ENCODE peak calls at places on chromosomes 6 and 20, in eight cellular contexts. X is stomach, H is breast epithelium, C is heart left ventricle, P is IMR-90, S is Peyer's patch, G is uterus, R is body of pancreas. U is an unnamed sample.

GRCh38 chr6:41092421-41093140 is 19.8 kb downstream of the NFYA start:
- DNase-seq in X (no peak), H (no peak), C (no peak), P (peak; percentile 37), S (no peak), G (no peak), R (no peak), U (no peak)

GRCh38 chr6:99940582-99940981 is 53.4 kb downstream of the MCHR2 start:
- DNase-seq in X (no peak), H (no peak), C (no peak), P (no peak), S (no peak), G (no peak), R (no peak), U (no peak)

GRCh38 chr6:3125832-3126231 is 7.3 kb downstream of the BPHL start:
- DNase-seq in X (no peak), H (no peak), C (no peak), P (no peak), S (no peak), G (no peak), R (no peak), U (no peak)

GRCh38 chr20:23435675-23436539 is 3.6 kb upstream of the CSTL1 start:
- DNase-seq in X (peak; percentile 89), H (no peak), C (no peak), P (no peak), S (no peak), G (no peak), R (peak; percentile 79), U (peak; percentile 88)

GRCh38 chr6:9789201-9789600 is 625.7 kb downstream of the TFAP2A start:
- DNase-seq in X (no peak), H (no peak), C (no peak), P (peak; percentile 66), S (no peak), G (no peak), R (no peak), U (no peak)

GRCh38 chr6:53335224-53335994 is 13.3 kb downstream of the ELOVL5 start:
- DNase-seq in X (peak; percentile 40), H (no peak), C (peak; percentile 13), P (no peak), S (peak; percentile 93), G (no peak), R (no peak), U (no peak)

GRCh38 chr6:20644667-20645370 is 110.6 kb downstream of the CDKAL1 start:
- DNase-seq in X (no peak), H (no peak), C (no peak), P (peak; percentile 57), S (no peak), G (no peak), R (no peak), U (no peak)

GRCh38 chr6:141539617-141540016 is 593.1 kb upstream of the GJE1 start:
- DNase-seq in X (no peak), H (no peak), C (no peak), P (peak; percentile 49), S (no peak), G (no peak), R (no peak), U (no peak)

GRCh38 chr6:161415302-161415855 is 141.5 kb upstream of the AGPAT4 start:
- DNase-seq in X (no peak), H (no peak), C (no peak), P (no peak), S (no peak), G (no peak), R (peak; percentile 23), U (no peak)

GRCh38 chr20:20364016-20364746 is 3.7 kb upstream of the INSM1 start:
- DNase-seq in X (no peak), H (no peak), C (no peak), P (no peak), S (no peak), G (no peak), R (no peak), U (no peak)

GRCh38 chr20:1327241-1327653 is 1.7 kb downstream of the SDCBP2 start:
- DNase-seq in X (no peak), H (peak; percentile 18), C (peak; percentile 18), P (peak; percentile 79), S (peak; percentile 16), G (peak; percentile 93), R (peak; percentile 36), U (peak; percentile 42)

GRCh38 chr6:124964084-124964763 is 2.0 kb downstream of the RNF217 start:
- DNase-seq in X (no peak), H (peak; percentile 30), C (no peak), P (peak; percentile 65), S (no peak), G (peak; percentile 78), R (peak; percentile 13), U (peak; percentile 89)

GRCh38 chr20:38997622-38998021 is 35.5 kb downstream of the DHX35 start:
- DNase-seq in X (no peak), H (no peak), C (no peak), P (no peak), S (no peak), G (no peak), R (no peak), U (no peak)

GRCh38 chr6:35931120-35931561 is 10.2 kb upstream of the SRPK1 start:
- DNase-seq in X (no peak), H (no peak), C (no peak), P (no peak), S (no peak), G (no peak), R (no peak), U (no peak)

GRCh38 chr6:31797607-31798006 is 2.1 kb upstream of the VARS1 start:
- DNase-seq in X (no peak), H (no peak), C (no peak), P (no peak), S (peak; percentile 68), G (no peak), R (no peak), U (no peak)

GRCh38 chr6:79617521-79617941 is 13.6 kb upstream of the SH3BGRL2 start:
- DNase-seq in X (no peak), H (no peak), C (no peak), P (no peak), S (no peak), G (no peak), R (no peak), U (no peak)

DNA sequence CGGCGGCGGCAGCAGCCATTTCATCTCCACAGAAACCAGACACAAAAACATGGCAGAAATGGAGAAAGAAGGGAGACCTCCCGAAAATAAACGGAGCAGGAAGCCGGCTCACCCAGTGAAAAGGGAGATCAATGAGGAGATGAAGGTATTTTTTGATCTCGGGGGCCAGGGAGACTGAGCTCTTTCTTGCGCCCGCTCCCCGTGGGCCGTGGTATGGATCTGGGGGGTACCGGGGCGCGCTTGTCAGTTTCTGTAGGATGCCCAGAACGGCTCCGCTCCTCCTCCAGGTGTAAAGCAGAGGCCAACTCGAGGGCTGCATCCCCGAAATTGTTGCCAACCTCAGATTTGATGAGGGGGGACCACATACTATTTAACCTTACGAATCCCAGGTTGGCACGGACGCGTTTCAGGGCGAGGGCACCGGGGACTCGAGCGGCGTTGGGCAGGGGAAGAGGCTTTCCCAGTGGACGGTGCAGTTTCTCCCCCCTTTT is 696 bp downstream of the SOBP start:
- DNase-seq in X (no peak), H (no peak), C (peak; percentile 17), P (no peak), S (no peak), G (peak; percentile 25), R (peak; percentile 11), U (no peak)
- TF ChIP-seq POLR2A in X (no peak), H (no peak), C (no peak), P (no peak), S (no peak), G (no peak), R (no peak), U (no peak)

DNA sequence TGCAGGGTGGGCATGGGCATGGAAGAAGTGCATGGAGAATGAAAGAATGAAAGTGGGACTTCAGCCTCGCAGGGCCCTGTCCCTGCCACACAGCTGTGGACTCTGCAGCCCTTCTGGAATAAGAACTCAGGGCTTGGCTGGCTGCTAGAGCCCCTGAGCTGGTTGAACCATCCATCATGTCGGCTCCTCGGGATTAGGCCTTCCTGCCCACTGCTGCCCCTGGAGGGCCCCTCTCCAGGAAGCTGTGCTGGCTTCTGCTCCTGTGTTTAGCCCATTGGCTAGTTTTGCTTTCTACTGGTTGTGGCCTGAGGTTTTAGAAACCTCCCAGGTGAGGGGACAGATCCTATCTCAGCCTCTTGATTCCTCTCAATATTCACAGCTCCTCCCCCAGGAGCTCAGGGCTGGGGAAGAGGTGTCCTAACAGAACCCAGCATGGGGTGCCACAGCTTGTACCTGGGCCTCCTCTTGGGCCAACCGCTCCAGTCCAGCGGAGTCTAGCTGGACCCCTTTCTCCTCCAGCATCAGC is 7.9 kb downstream of the AARS2 start:
- DNase-seq in X (no peak), H (no peak), C (no peak), P (no peak), S (no peak), G (no peak), R (no peak), U (no peak)
- H3K27ac ChIP-seq in X (no peak overlapping the region), H (no peak overlapping the region), C (no peak overlapping the region), P (no peak overlapping the region), S (no peak overlapping the region), G (no peak overlapping the region), R (no peak overlapping the region), U (no peak overlapping the region)

DNA sequence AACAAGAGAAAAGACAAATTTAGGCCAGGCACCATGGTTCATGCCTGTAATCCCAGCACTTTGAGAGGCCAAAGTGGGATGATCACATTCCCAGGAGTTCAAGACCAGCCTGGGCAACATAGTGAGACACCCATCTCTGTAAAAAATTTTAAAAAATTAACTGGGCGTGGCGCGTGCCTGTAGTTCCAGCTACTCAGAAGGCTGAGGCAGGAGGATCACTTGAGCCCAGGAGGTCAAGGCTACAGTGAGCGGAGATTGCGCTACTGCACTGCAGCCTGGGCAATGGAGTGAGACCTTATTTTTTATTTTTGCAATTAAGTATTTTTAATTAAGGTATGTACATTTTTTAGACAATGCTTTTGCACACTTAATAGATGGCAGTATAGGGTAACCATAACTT is 3.3 kb downstream of the MTHFD1L start:
- DNase-seq in X (no peak), H (no peak), C (no peak), P (no peak), S (no peak), G (no peak), R (no peak), U (no peak)
- TF ChIP-seq CTCF in X (no peak), H (no peak), C (no peak), P (no peak), S (no peak), G (no peak), R (no peak), U (no peak)

GRCh38 chr6:26157150-26157837 is 70.1 kb downstream of the HFE start:
- DNase-seq in X (peak; percentile 69), H (peak; percentile 63), C (peak; percentile 66), P (peak; percentile 64), S (no peak), G (peak; percentile 72), R (peak; percentile 70), U (peak; percentile 71)

GRCh38 chr6:26157838-26158580 is 70.8 kb downstream of the HFE start:
- DNase-seq in X (peak; percentile 86), H (peak; percentile 94), C (peak; percentile 85), P (peak; percentile 99), S (peak; percentile 83), G (peak; percentile 93), R (peak; percentile 83), U (peak; percentile 72)

GRCh38 chr6:26156105-26156849 is 69.0 kb downstream of the HFE start:
- DNase-seq in X (peak; percentile 93), H (peak; percentile 93), C (peak; percentile 92), P (peak; percentile 87), S (peak; percentile 94), G (peak; percentile 93), R (peak; percentile 92), U (peak; percentile 94)

GRCh38 chr6:26155066-26155925 is 68.1 kb downstream of the HFE start:
- DNase-seq in X (no peak), H (peak; percentile 54), C (peak; percentile 53), P (no peak), S (peak; percentile 63), G (peak; percentile 59), R (peak; percentile 68), U (no peak)

GRCh38 chr6:26156850-26157149 is 69.6 kb downstream of the HFE start:
- DNase-seq in X (no peak), H (no peak), C (no peak), P (no peak), S (peak; percentile 60), G (no peak), R (no peak), U (no peak)
- TF ChIP-seq POLR2A in X (no peak), H (no peak), C (no peak), P (no peak), S (no peak), G (no peak), R (no peak), U (no peak)

U was measured in right lobe of liver.